ENCODE peak calls at places on chromosomes 6 and 20, in eight cellular contexts. G, M, N, P, X, L, D and Z are unnamed samples.

GRCh38 chr6:38400764-38401163 is 239.0 kb downstream of the BTBD9 start:
- DNase-seq in G (no peak), X (no peak), M (no peak), L (no peak), P (no peak), N (no peak), D (no peak), Z (no peak)

GRCh38 chr6:7640607-7641577 is 50.9 kb downstream of the SNRNP48 start:
- DNase-seq in X (no peak), G (no peak), M (no peak), L (no peak), D (no peak), P (no peak), N (no peak), Z (no peak)

GRCh38 chr6:81023007-81023582 is 729.4 kb downstream of the TENT5A start:
- DNase-seq in M (no peak), P (no peak), X (no peak), D (no peak), L (no peak), N (no peak), G (no peak), Z (no peak)

GRCh38 chr6:111850288-111850937 is 22.8 kb downstream of the FYN start:
- DNase-seq in X (no peak), G (no peak), P (no peak), D (no peak), M (peak; percentile 57), N (no peak), L (no peak), Z (no peak)

GRCh38 chr6:115485400-115485799 is 575.3 kb downstream of the FRK start:
- DNase-seq in N (no peak), X (no peak), M (no peak), D (no peak), L (no peak), G (no peak), P (no peak), Z (no peak)

GRCh38 chr20:6802227-6802626 is 34.7 kb downstream of the BMP2 start:
- DNase-seq in L (no peak), P (no peak), D (no peak), M (no peak), N (no peak), G (no peak), X (no peak), Z (no peak)

GRCh38 chr6:107511410-107512070 is 21.6 kb downstream of the SOBP start:
- DNase-seq in P (no peak), M (peak; percentile 74), X (no peak), N (no peak), L (peak; percentile 61), D (peak; percentile 37), G (no peak), Z (no peak)

GRCh38 chr6:34806738-34807453 is 15.0 kb downstream of the BLTP3A start:
- DNase-seq in P (no peak), D (no peak), M (no peak), X (no peak), L (no peak), G (no peak), N (no peak), Z (no peak)

GRCh38 chr6:6438286-6438685 is 117.8 kb upstream of the F13A1 start:
- DNase-seq in D (no peak), M (no peak), G (no peak), X (no peak), P (no peak), L (no peak), N (no peak), Z (no peak)

GRCh38 chr6:46734867-46735719 is at the start of gene PLA2G7:
- DNase-seq in L (no peak), X (no peak), G (no peak), P (no peak), M (peak; percentile 18), N (peak; percentile 82), D (peak; percentile 17), Z (no peak)

GRCh38 chr6:39357998-39358686 is 35.6 kb upstream of the KCNK16 start:
- DNase-seq in G (peak; percentile 54), L (no peak), X (peak; percentile 59), D (no peak), N (no peak), P (peak; percentile 67), M (no peak), Z (no peak)

GRCh38 chr6:169854813-169855212 is 103.4 kb downstream of the ERMARD start:
- DNase-seq in X (no peak), M (no peak), L (no peak), N (no peak), G (no peak), D (no peak), P (peak; percentile 10), Z (no peak)

GRCh38 chr6:45946352-45946751 is 69.3 kb downstream of the CLIC5 start:
- DNase-seq in L (peak; percentile 26), N (no peak), X (no peak), D (peak; percentile 41), M (no peak), G (no peak), P (no peak), Z (no peak)

GRCh38 chr6:130116273-130116672 is 97.9 kb downstream of the L3MBTL3 start:
- DNase-seq in L (no peak), X (no peak), P (no peak), D (no peak), N (no peak), M (no peak), G (no peak), Z (no peak)

GRCh38 chr6:148304976-148305375 is 37.7 kb upstream of the SASH1 start:
- DNase-seq in X (no peak), M (no peak), P (no peak), L (no peak), G (peak; percentile 97), N (no peak), D (no peak), Z (no peak)

GRCh38 chr6:98716341-98716740 is 118.0 kb upstream of the POU3F2 start:
- DNase-seq in D (no peak), L (no peak), P (no peak), N (no peak), G (no peak), X (no peak), M (no peak), Z (no peak)
- H3K27ac ChIP-seq in D (no peak overlapping the region), L (no peak overlapping the region), P (no peak overlapping the region), N (no peak overlapping the region), G (no peak overlapping the region), X (no peak overlapping the region), M (no peak overlapping the region), Z (no peak overlapping the region)

GRCh38 chr6:90695316-90695715 is 108.4 kb upstream of the MAP3K7 start:
- DNase-seq in D (no peak), L (no peak), N (no peak), G (no peak), M (no peak), P (no peak), X (no peak), Z (no peak)

GRCh38 chr6:90703383-90703782 is 116.5 kb upstream of the MAP3K7 start:
- DNase-seq in X (no peak), N (no peak), G (no peak), M (no peak), P (no peak), D (no peak), L (no peak), Z (no peak)

GRCh38 chr6:90707223-90707622 is 120.4 kb upstream of the MAP3K7 start:
- DNase-seq in P (no peak), L (no peak), D (no peak), M (no peak), N (no peak), X (no peak), G (no peak), Z (no peak)

DNA sequence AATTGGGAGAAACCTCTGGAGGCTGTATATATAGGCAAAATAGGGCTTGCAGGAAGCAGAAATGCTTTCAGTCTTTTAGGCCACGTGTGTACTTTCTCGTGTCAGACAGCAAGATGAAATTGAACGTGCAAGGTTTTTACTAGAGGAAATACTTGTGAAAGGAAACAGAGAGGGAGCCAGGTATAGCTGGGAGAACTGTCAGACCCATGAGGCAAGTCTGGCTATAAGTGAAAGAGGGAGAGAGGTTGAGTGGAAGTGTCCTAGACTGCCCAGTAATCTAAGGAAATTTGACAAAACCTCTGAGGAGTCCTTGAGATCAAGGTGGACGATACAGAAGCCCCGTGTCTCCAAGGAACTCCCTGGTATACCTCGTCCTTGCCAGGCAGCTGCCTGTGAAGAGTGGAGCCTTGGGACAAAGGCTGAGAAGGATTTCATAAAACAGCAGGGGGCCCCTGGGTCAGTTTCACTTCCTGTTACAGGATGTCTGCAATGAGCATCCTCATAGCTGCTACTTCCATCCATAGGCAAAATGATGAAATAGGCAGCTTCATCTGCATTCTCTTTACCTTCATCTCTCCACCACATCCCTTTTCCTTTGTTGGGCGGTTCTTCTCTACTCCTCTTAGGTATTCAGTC is 114.4 kb upstream of the MAP3K7 start:
- DNase-seq in D (no peak), N (no peak), L (no peak), G (no peak), X (no peak), P (no peak), M (no peak), Z (no peak)
- TF ChIP-seq CTCF in D (no peak), N (no peak), L (no peak), G (no peak), X (no peak), P (no peak), M (no peak), Z (no peak)

GRCh38 chr20:59677586-59677985 is 73.2 kb downstream of the PHACTR3 start:
- DNase-seq in P (no peak), L (no peak), X (no peak), M (no peak), G (no peak), D (no peak), N (no peak), Z (no peak)
- H3K9me3 ChIP-seq in P (no peaks in the 10 kb centered on the region), L (no peaks in the 10 kb centered on the region), X (no peaks in the 10 kb centered on the region), M (no peaks in the 10 kb centered on the region), G (peaks cover 2% of the 10 kb centered on the region), D (no peaks in the 10 kb centered on the region), N (no peaks in the 10 kb centered on the region), Z (no peaks in the 10 kb centered on the region)

GRCh38 chr6:37311666-37312473 is 41.9 kb upstream of the RNF8 start:
- DNase-seq in N (no peak), L (no peak), G (no peak), M (no peak), D (no peak), X (no peak), P (no peak), Z (no peak)

GRCh38 chr6:37314803-37315515 is 38.8 kb upstream of the RNF8 start:
- DNase-seq in N (no peak), L (no peak), M (no peak), D (peak; percentile 34), P (peak; percentile 41), X (peak; percentile 47), G (peak; percentile 93), Z (peak; percentile 11)

GRCh38 chr6:37314117-37314802 is 39.5 kb upstream of the RNF8 start:
- DNase-seq in P (no peak), N (no peak), M (no peak), G (no peak), D (no peak), X (no peak), L (no peak), Z (no peak)

GRCh38 chr6:37316071-37316470 is 37.7 kb upstream of the RNF8 start:
- DNase-seq in N (no peak), P (no peak), D (no peak), L (no peak), X (no peak), M (no peak), G (no peak), Z (no peak)

DNA sequence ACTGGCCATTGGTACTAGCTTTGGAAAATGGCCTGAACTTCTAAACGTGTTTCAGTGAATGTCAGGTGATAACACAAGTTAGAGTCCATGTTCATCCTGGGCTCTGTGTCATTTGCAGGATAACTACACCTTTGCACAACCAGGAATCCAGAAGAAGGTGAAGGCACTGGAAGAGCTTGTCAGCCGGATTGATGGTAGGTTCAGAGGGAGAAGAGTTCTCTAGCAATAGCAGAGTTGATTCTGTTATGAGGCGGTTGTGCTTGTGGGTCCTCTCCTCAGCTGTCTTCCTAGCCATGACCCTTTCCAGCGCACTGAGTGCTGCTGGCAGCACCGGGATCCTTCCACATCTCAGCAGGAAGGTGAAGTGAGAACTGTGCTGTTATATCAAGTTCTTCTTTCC is 40.1 kb upstream of the RNF8 start:
- DNase-seq in N (no peak), L (no peak), M (no peak), D (no peak), P (no peak), G (no peak), X (no peak), Z (no peak)
- H3K27ac ChIP-seq in N (no peak overlapping the region), L (no peak overlapping the region), M (no peak overlapping the region), D (no peak overlapping the region), P (no peak overlapping the region), G (no peak overlapping the region), X (no peak overlapping the region), Z (no peak overlapping the region)